ENCODE peak calls at places on chromosomes 6 and 20, in nine cellular contexts. B, T, J, Q, Y, Z, G, A and H are unnamed samples.

GRCh38 chr20:46999821-47000465 is 105.3 kb downstream of the EYA2 start:
- DNase-seq in B (no peak), T (no peak), J (no peak), Q (no peak), Y (no peak), Z (no peak), G (peak), A (no peak), H (no peak)

GRCh38 chr6:159692303-159693127 is 526 bp downstream of the SOD2 start:
- DNase-seq in B (peak), T (no peak), J (peak), Q (peak), Y (no peak), Z (peak), G (peak), A (peak), H (peak)

GRCh38 chr20:19129976-19130612 is 82.3 kb upstream of the SLC24A3 start:
- DNase-seq in B (no peak), T (no peak), J (no peak), Q (no peak), Y (no peak), Z (peak), G (no peak), A (no peak), H (no peak)

GRCh38 chr6:139765825-139766285 is 391.4 kb upstream of the CITED2 start:
- DNase-seq in B (no peak), T (no peak), J (no peak), Q (no peak), Y (peak), Z (no peak), G (no peak), A (no peak), H (peak)

GRCh38 chr6:137849709-137850093 is 17.4 kb upstream of the TNFAIP3 start:
- DNase-seq in B (no peak), T (no peak), J (no peak), Q (no peak), Y (no peak), Z (no peak), G (no peak), A (no peak), H (no peak)

GRCh38 chr6:159395614-159396013 is 226.4 kb downstream of the FNDC1 start:
- DNase-seq in B (no peak), T (no peak), J (no peak), Q (no peak), Y (no peak), Z (no peak), G (no peak), A (no peak), H (no peak)

GRCh38 chr6:149079456-149079855 is 238.1 kb upstream of the TAB2 start:
- DNase-seq in B (no peak), T (no peak), J (no peak), Q (no peak), Y (no peak), Z (no peak), G (no peak), A (no peak), H (no peak)

GRCh38 chr20:58053391-58054055 is 174.9 kb downstream of the ANKRD60 start:
- DNase-seq in B (no peak), T (no peak), J (no peak), Q (peak), Y (no peak), Z (no peak), G (no peak), A (no peak), H (no peak)

GRCh38 chr6:117440558-117441525 is 15.1 kb upstream of the ROS1 start:
- DNase-seq in B (peak), T (no peak), J (no peak), Q (no peak), Y (peak), Z (no peak), G (no peak), A (no peak), H (peak)

GRCh38 chr6:167824591-167825041 is 2.1 kb upstream of the AFDN start:
- DNase-seq in B (peak), T (no peak), J (no peak), Q (no peak), Y (no peak), Z (no peak), G (no peak), A (no peak), H (no peak)

GRCh38 chr6:49923826-49924225 is 40.1 kb downstream of the DEFB114 start:
- DNase-seq in B (no peak), T (no peak), J (peak), Q (no peak), Y (no peak), Z (no peak), G (no peak), A (no peak), H (no peak)
- TF ChIP-seq CTCF in B (no peak), T (no peak), J (no peak), Q (no peak), Y (no peak), Z (no peak), G (no peak), A (no peak), H (no peak)

GRCh38 chr6:131061041-131061770 is 1.8 kb downstream of the EPB41L2 start:
- DNase-seq in B (peak), T (no peak), J (peak), Q (no peak), Y (peak), Z (no peak), G (no peak), A (no peak), H (no peak)

GRCh38 chr6:131058236-131058635 is 4.8 kb downstream of the EPB41L2 start:
- DNase-seq in B (peak), T (no peak), J (no peak), Q (no peak), Y (no peak), Z (no peak), G (no peak), A (no peak), H (no peak)

GRCh38 chr6:131061771-131062160 is 1.3 kb downstream of the EPB41L2 start:
- DNase-seq in B (peak), T (no peak), J (no peak), Q (no peak), Y (no peak), Z (no peak), G (no peak), A (no peak), H (no peak)

GRCh38 chr6:131060311-131060710 is 2.7 kb downstream of the EPB41L2 start:
- DNase-seq in B (peak), T (no peak), J (no peak), Q (no peak), Y (no peak), Z (no peak), G (no peak), A (no peak), H (no peak)

DNA sequence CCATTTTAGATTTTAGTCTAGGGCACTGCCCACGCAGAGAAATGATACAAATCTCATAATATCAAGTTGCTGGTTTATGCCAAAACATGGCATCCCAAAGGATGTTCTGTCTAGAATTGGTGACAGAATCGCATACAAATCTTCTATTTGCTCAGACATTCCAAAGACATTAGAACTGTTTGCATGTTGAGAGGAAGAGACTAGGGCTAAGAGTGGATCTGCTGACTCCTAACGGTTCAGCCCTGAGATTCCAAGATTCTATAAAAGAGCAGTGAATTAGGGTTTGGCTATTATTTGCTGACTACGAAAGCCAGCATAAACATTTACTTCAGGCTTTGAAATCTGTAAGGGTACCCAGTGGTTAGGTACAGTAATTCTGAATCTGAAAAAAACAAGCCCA is 3.6 kb downstream of the EPB41L2 start:
- DNase-seq in B (peak), T (no peak), J (no peak), Q (no peak), Y (peak), Z (no peak), G (no peak), A (no peak), H (peak)
- H3K4me3 ChIP-seq in B (peak), T (no peak), J (no peak), Q (no peak), Y (no peak), Z (no peak), G (no peak), A (no peak), H (no peak)

GRCh38 chr6:78513856-78514255 is 353.5 kb upstream of the IRAK1BP1 start:
- DNase-seq in B (no peak), T (no peak), J (peak), Q (no peak), Y (no peak), Z (no peak), G (no peak), A (no peak), H (peak)
- TF ChIP-seq CTCF in B (no peak), T (no peak), J (peak), Q (no peak), Y (no peak), Z (no peak), G (no peak), A (no peak), H (peak)

DNA sequence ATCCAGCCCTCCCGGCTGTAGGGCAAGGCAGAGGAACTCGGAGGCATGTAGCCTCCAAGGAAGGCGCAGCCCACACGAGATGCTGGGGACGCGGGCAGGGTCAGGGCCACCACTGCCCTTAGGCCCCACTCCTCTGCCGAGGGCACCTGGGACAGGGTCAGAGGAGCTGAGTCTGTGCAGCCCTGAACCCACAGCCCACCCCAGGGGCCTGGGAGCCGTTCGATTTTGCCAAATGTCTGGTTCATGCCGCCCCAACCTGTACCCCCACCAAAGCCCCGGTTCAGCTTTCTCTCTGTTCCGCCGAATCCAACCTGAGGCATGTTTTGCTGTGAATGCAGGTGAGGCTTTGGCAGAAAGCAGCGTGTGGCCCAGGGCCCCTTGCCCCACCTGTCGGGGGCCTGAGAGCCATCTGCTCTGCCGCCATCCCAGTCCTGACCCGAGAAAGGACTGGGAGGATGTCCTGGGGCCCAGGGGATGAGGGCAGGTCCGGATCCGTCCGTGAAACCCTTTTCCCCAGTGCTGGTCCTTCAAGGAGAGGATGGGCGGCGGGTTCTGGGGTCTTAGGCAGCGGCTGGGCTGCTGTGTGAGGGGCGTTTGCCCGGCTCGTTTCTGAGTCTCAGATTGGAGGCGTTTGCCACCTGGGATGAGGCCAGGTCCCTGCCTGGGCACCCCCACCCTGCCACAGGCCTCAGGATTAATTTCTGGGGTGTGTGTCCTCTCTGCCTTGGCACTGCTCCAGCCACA is 79.3 kb upstream of the GATA5 start:
- DNase-seq in B (no peak), T (no peak), J (no peak), Q (no peak), Y (no peak), Z (no peak), G (no peak), A (no peak), H (no peak)
- H3K4me3 ChIP-seq in B (no peak), T (peak), J (no peak), Q (no peak), Y (no peak), Z (no peak), G (no peak), A (no peak), H (no peak)

GRCh38 chr6:43771858-43772570 is 2.0 kb downstream of the VEGFA start:
- DNase-seq in B (peak), T (peak), J (peak), Q (peak), Y (peak), Z (peak), G (peak), A (no peak), H (peak)

GRCh38 chr6:43771210-43771857 is 1.3 kb downstream of the VEGFA start:
- DNase-seq in B (peak), T (peak), J (peak), Q (no peak), Y (peak), Z (peak), G (peak), A (peak), H (peak)

GRCh38 chr6:43773981-43774775 is 4.2 kb downstream of the VEGFA start:
- DNase-seq in B (peak), T (no peak), J (no peak), Q (no peak), Y (no peak), Z (no peak), G (no peak), A (no peak), H (no peak)

GRCh38 chr6:43773050-43773956 is 3.3 kb downstream of the VEGFA start:
- DNase-seq in B (peak), T (peak), J (peak), Q (no peak), Y (peak), Z (peak), G (peak), A (peak), H (peak)

GRCh38 chr6:43772571-43773049 is 2.6 kb downstream of the VEGFA start:
- DNase-seq in B (peak), T (no peak), J (peak), Q (no peak), Y (no peak), Z (peak), G (peak), A (no peak), H (no peak)
- TF ChIP-seq CTCF in B (no peak), T (no peak), J (peak), Q (no peak), Y (no peak), Z (no peak), G (no peak), A (no peak), H (no peak)